ENCODE peak calls at places on chromosome 18, in eight cellular contexts. B, W, V, K, H, G, Z and M are unnamed samples.

GRCh38 chr18:37564796-37565137 is 831 bp downstream of the CELF4 start:
- DNase-seq in B (peak; percentile 12), W (peak; percentile 74), V (no peak), K (no peak), H (peak; percentile 13), G (peak; percentile 48), Z (peak; percentile 34), M (no peak)

GRCh38 chr18:57906852-57907251 is 103.7 kb upstream of the ATP8B1 start:
- DNase-seq in B (no peak), W (no peak), V (no peak), K (no peak), H (peak; percentile 40), G (no peak), Z (no peak), M (no peak)

GRCh38 chr18:45652303-45652702 is 37.0 kb downstream of the SLC14A2 start:
- DNase-seq in B (no peak), W (no peak), V (no peak), K (no peak), H (no peak), G (no peak), Z (no peak), M (no peak)

GRCh38 chr18:48997985-48998831 is 47.4 kb upstream of the SMAD7 start:
- DNase-seq in B (no peak), W (peak; percentile 73), V (no peak), K (no peak), H (peak; percentile 97), G (peak; percentile 85), Z (peak; percentile 93), M (no peak)

GRCh38 chr18:28884304-28884703 is 707.4 kb upstream of the CDH2 start:
- DNase-seq in B (no peak), W (no peak), V (no peak), K (no peak), H (peak; percentile 74), G (no peak), Z (no peak), M (no peak)

GRCh38 chr18:25896178-25896780 is 194.1 kb downstream of the SS18 start:
- DNase-seq in B (peak; percentile 23), W (no peak), V (no peak), K (no peak), H (peak; percentile 18), G (peak; percentile 71), Z (peak; percentile 53), M (no peak)

GRCh38 chr18:78984941-78985784 is 5.5 kb downstream of the SALL3 start:
- DNase-seq in B (peak; percentile 8), W (no peak), V (no peak), K (no peak), H (peak; percentile 38), G (no peak), Z (peak; percentile 13), M (no peak)

GRCh38 chr18:44897445-44898215 is 216.9 kb downstream of the SETBP1 start:
- DNase-seq in B (no peak), W (no peak), V (no peak), K (no peak), H (no peak), G (no peak), Z (no peak), M (no peak)

GRCh38 chr18:77209587-77209986 is 40.1 kb upstream of the GALR1 start:
- DNase-seq in B (no peak), W (no peak), V (no peak), K (no peak), H (no peak), G (peak; percentile 53), Z (peak; percentile 43), M (no peak)

GRCh38 chr18:72427721-72428120 is 116.4 kb downstream of the CBLN2 start:
- DNase-seq in B (no peak), W (no peak), V (no peak), K (no peak), H (no peak), G (no peak), Z (no peak), M (no peak)

GRCh38 chr18:77063256-77063655 is 69.3 kb downstream of the MBP start:
- DNase-seq in B (peak; percentile 83), W (no peak), V (peak; percentile 65), K (peak; percentile 92), H (peak; percentile 91), G (peak; percentile 34), Z (peak; percentile 86), M (peak; percentile 59)

GRCh38 chr18:70197042-70197441 is 8.4 kb downstream of the RTTN start:
- DNase-seq in B (no peak), W (no peak), V (no peak), K (no peak), H (no peak), G (no peak), Z (no peak), M (no peak)

GRCh38 chr18:11309172-11309571 is 159.8 kb upstream of the PIEZO2 start:
- DNase-seq in B (no peak), W (no peak), V (no peak), K (no peak), H (no peak), G (peak; percentile 24), Z (no peak), M (no peak)

GRCh38 chr18:75377258-75377657 is 50.2 kb downstream of the SMIM21 start:
- DNase-seq in B (no peak), W (no peak), V (no peak), K (no peak), H (no peak), G (no peak), Z (no peak), M (no peak)

GRCh38 chr18:79788096-79789085 is 9.3 kb upstream of the KCNG2 start:
- DNase-seq in B (no peak), W (peak; percentile 20), V (no peak), K (peak; percentile 53), H (no peak), G (no peak), Z (no peak), M (no peak)